ENCODE peak calls at places on chromosomes 6 and 20, in six cellular contexts. Z is NCI-H1092 treated with DMSO at 0.1 percent for 48 hours; Q is HuH-7.5; J is RPMI8226; U is activated CD4-positive, alpha-beta T cell treated with anti-CD3 and anti-CD28 coated beads for 1 hour; G is cardiac muscle cell. E is an unnamed sample.

GRCh38 chr6:31222496-31222895 is 49.4 kb downstream of the HLA-C start:
- DNase-seq in Z (no peak), Q (no peak), J (no peak), U (no peak), G (no peak), E (no peak)

GRCh38 chr6:71294121-71294523 is 5.5 kb downstream of the OGFRL1 start:
- DNase-seq in Z (no peak), Q (no peak), J (no peak), U (no peak), G (no peak), E (no peak)

GRCh38 chr6:77445214-77445613 is 18.1 kb downstream of the HTR1B start:
- DNase-seq in Z (no peak), Q (no peak), J (no peak), U (no peak), G (no peak), E (no peak)

GRCh38 chr6:55963301-55963700 is 87.9 kb upstream of the BMP5 start:
- DNase-seq in Z (no peak), Q (no peak), J (no peak), U (no peak), G (peak), E (no peak)

GRCh38 chr20:41347523-41348429 is 7.2 kb downstream of the LPIN3 start:
- DNase-seq in Z (no peak), Q (no peak), J (no peak), U (no peak), G (no peak), E (no peak)

GRCh38 chr6:33678932-33679478 is 32.5 kb downstream of the UQCC2 start:
- DNase-seq in Z (no peak), Q (no peak), J (no peak), U (no peak), G (no peak), E (no peak)

GRCh38 chr6:12903246-12903645 is 186.7 kb downstream of the PHACTR1 start:
- DNase-seq in Z (no peak), Q (no peak), J (no peak), U (no peak), G (no peak), E (no peak)

GRCh38 chr20:64121586-64121985 is 14.2 kb upstream of the NPBWR2 start:
- DNase-seq in Z (no peak), Q (no peak), J (no peak), U (no peak), G (no peak), E (no peak)

GRCh38 chr6:120363429-120363828 is 970.9 kb downstream of the TBC1D32 start:
- DNase-seq in Z (no peak), Q (no peak), J (no peak), U (no peak), G (no peak), E (no peak)

GRCh38 chr20:56940466-56940865 is 311.4 kb downstream of the TFAP2C start:
- DNase-seq in Z (no peak), Q (no peak), J (peak), U (no peak), G (no peak), E (no peak)

GRCh38 chr6:150065083-150065482 is 3.8 kb downstream of the ULBP3 start:
- DNase-seq in Z (no peak), Q (no peak), J (no peak), U (no peak), G (no peak), E (no peak)

GRCh38 chr6:158290659-158291058 is 21.6 kb upstream of the TULP4 start:
- DNase-seq in Z (no peak), Q (no peak), J (peak), U (peak), G (no peak), E (no peak)

GRCh38 chr20:49701313-49701731 is 12.4 kb downstream of the B4GALT5 start:
- DNase-seq in Z (peak), Q (no peak), J (no peak), U (no peak), G (no peak), E (no peak)

GRCh38 chr6:6614096-6614964 is 25.8 kb downstream of the LY86 start:
- DNase-seq in Z (no peak), Q (no peak), J (no peak), U (no peak), G (no peak), E (no peak)

GRCh38 chr6:170022827-170023619 is 267.9 kb downstream of the DLL1 start:
- DNase-seq in Z (no peak), Q (no peak), J (no peak), U (no peak), G (no peak), E (no peak)

GRCh38 chr6:79158856-79159516 is 75.5 kb downstream of the HMGN3 start:
- DNase-seq in Z (no peak), Q (no peak), J (no peak), U (no peak), G (no peak), E (no peak)

GRCh38 chr6:19691465-19692167 is 145.6 kb upstream of the ID4 start:
- DNase-seq in Z (no peak), Q (no peak), J (no peak), U (no peak), G (peak), E (peak)